ENCODE peak calls at places on chromosomes 12 and 14, in five cellular contexts. H, X, W, R and K are unnamed samples.

GRCh38 chr12:116385486-116386217 is 108.2 kb upstream of the MED13L start:
- DNase-seq in X (no peak), H (no peak), R (no peak), W (no peak), K (no peak)

GRCh38 chr12:105876426-105876927 is 262.3 kb downstream of the NUAK1 start:
- DNase-seq in H (no peak), W (no peak), R (no peak), X (no peak), K (no peak)

GRCh38 chr14:55516776-55517175 is 63.2 kb upstream of the KTN1 start:
- DNase-seq in W (no peak), R (no peak), H (no peak), X (no peak), K (no peak)

GRCh38 chr12:109462868-109463692 is 14.0 kb downstream of the KCTD10 start:
- DNase-seq in X (peak), R (no peak), W (no peak), H (no peak), K (no peak)

GRCh38 chr12:93813972-93814821 is 137.0 kb downstream of the CRADD start:
- DNase-seq in H (no peak), W (no peak), X (no peak), R (peak), K (no peak)

GRCh38 chr14:92450351-92451070 is 63.1 kb upstream of the RIN3 start:
- DNase-seq in H (no peak), X (no peak), R (no peak), W (no peak), K (no peak)

GRCh38 chr12:116601524-116601923 is 42.3 kb downstream of the MAP1LC3B2 start:
- DNase-seq in W (no peak), H (no peak), X (peak), R (no peak), K (no peak)

GRCh38 chr14:71395151-71395604 is 487.9 kb downstream of the PCNX1 start:
- DNase-seq in R (no peak), H (no peak), W (no peak), X (no peak), K (no peak)

GRCh38 chr12:113146999-113147398 is 2.5 kb upstream of the CFAP73 start:
- DNase-seq in H (no peak), W (no peak), R (no peak), X (no peak), K (no peak)

GRCh38 chr14:102084931-102085330 is 1.9 kb downstream of the HSP90AA1 start:
- DNase-seq in H (no peak), X (no peak), W (no peak), R (no peak), K (no peak)

GRCh38 chr14:105087963-105088811 is 23.0 kb upstream of the GPR132 start:
- DNase-seq in X (no peak), H (no peak), W (no peak), R (no peak), K (no peak)

GRCh38 chr12:26204612-26205289 is 9.4 kb downstream of the SSPN start:
- DNase-seq in W (no peak), H (no peak), X (no peak), R (no peak), K (no peak)

GRCh38 chr12:15214851-15215601 is 6.2 kb downstream of the RERG start:
- DNase-seq in H (no peak), X (no peak), W (no peak), R (no peak), K (no peak)

GRCh38 chr12:125166046-125166445 is 100.8 kb downstream of the AACS start:
- DNase-seq in X (no peak), W (no peak), R (no peak), H (no peak), K (no peak)

GRCh38 chr14:29215853-29216252 is 449.3 kb downstream of the FOXG1 start:
- DNase-seq in W (no peak), H (no peak), R (no peak), X (no peak), K (no peak)

GRCh38 chr12:130236421-130236820 is 74.2 kb downstream of the FZD10 start:
- DNase-seq in X (no peak), W (no peak), H (no peak), R (no peak), K (no peak)

GRCh38 chr12:66144796-66145754 is 14.5 kb upstream of the LLPH start:
- DNase-seq in R (no peak), H (no peak), X (peak), W (no peak), K (no peak)

GRCh38 chr12:67982165-67982563 is 7.1 kb upstream of the IFNG-AS1 start:
- DNase-seq in W (no peak), R (no peak), X (no peak), H (no peak), K (no peak)

GRCh38 chr14:32986791-32987545 is 48.3 kb downstream of the NPAS3 start:
- DNase-seq in X (no peak), R (peak), H (no peak), W (no peak), K (no peak)

GRCh38 chr14:85273099-85273677 is 256.8 kb upstream of the FLRT2 start:
- DNase-seq in R (no peak), X (no peak), H (no peak), W (no peak), K (no peak)

GRCh38 chr12:105740970-105741725 is 397.6 kb downstream of the NUAK1 start:
- DNase-seq in H (no peak), X (no peak), W (no peak), R (peak), K (no peak)

GRCh38 chr12:65999564-66000280 is 130.8 kb downstream of the LLPH start:
- DNase-seq in R (no peak), H (no peak), X (no peak), W (no peak), K (no peak)

GRCh38 chr12:106934277-106934676 is 21.4 kb upstream of the TMEM263 start:
- DNase-seq in X (no peak), R (no peak), H (no peak), W (no peak), K (no peak)

GRCh38 chr12:26187014-26187413 is 8.4 kb upstream of the SSPN start:
- DNase-seq in H (no peak), W (no peak), X (no peak), R (no peak), K (no peak)

GRCh38 chr12:72330291-72330690 is 58.1 kb downstream of the TRHDE start:
- DNase-seq in H (no peak), R (no peak), X (no peak), W (no peak), K (no peak)

GRCh38 chr12:113327000-113327399 is 7.9 kb downstream of the SLC8B1 start:
- DNase-seq in X (no peak), H (no peak), W (no peak), R (no peak), K (no peak)

GRCh38 chr12:28689398-28690175 is 459.5 kb upstream of the FAR2 start:
- DNase-seq in W (no peak), H (no peak), R (no peak), X (no peak), K (no peak)

GRCh38 chr14:46197856-46198255 is 453.7 kb downstream of the RPL10L start:
- DNase-seq in H (no peak), W (no peak), R (no peak), X (no peak), K (no peak)

GRCh38 chr14:68771631-68772030 is 21.2 kb downstream of the ZFP36L1 start:
- DNase-seq in R (no peak), W (no peak), X (peak), H (no peak), K (no peak)

GRCh38 chr14:77053046-77053841 is 24.7 kb upstream of the IRF2BPL start:
- DNase-seq in X (peak), W (peak), H (peak), R (no peak), K (no peak)